ENCODE peak calls at places on chromosomes 2 and 18, in seven cellular contexts. L is Karpas-422, Y is stomach, N is lower lobe of right lung, Z is PC-9, Q is upper lobe of right lung, I is IMR-90. B is an unnamed sample.

GRCh38 chr18:76657911-76658475 is 163.0 kb upstream of the ZNF516 start:
- DNase-seq in L (no peak), Y (no peak), N (no peak), Z (no peak), Q (no peak), I (no peak), B (no peak)

GRCh38 chr2:44799754-44800153 is 141.7 kb upstream of the SIX3 start:
- DNase-seq in L (no peak), Y (no peak), N (no peak), Z (no peak), Q (no peak), I (no peak), B (no peak)

GRCh38 chr2:177625744-177626655 is 233.4 kb downstream of the AGPS start:
- DNase-seq in L (peak; percentile 71), Y (no peak), N (no peak), Z (no peak), Q (no peak), I (no peak), B (no peak)

GRCh38 chr2:201674794-201675193 is 23.6 kb downstream of the MPP4 start:
- DNase-seq in L (no peak), Y (no peak), N (no peak), Z (no peak), Q (no peak), I (no peak), B (no peak)

GRCh38 chr2:164625378-164625971 is 4.2 kb upstream of the GRB14 start:
- DNase-seq in L (no peak), Y (no peak), N (no peak), Z (no peak), Q (no peak), I (no peak), B (no peak)

GRCh38 chr2:149002891-149003740 is 35.4 kb upstream of the LYPD6B start:
- DNase-seq in L (no peak), Y (no peak), N (no peak), Z (no peak), Q (no peak), I (no peak), B (no peak)

GRCh38 chr2:191166111-191166755 is 15.4 kb upstream of the STAT4 start:
- DNase-seq in L (no peak), Y (no peak), N (no peak), Z (peak; percentile 61), Q (no peak), I (peak; percentile 89), B (no peak)

GRCh38 chr18:79680100-79680879 is 687 bp downstream of the CTDP1 start:
- DNase-seq in L (peak; percentile 65), Y (peak; percentile 39), N (peak; percentile 63), Z (peak; percentile 63), Q (no peak), I (peak; percentile 52), B (no peak)

GRCh38 chr2:30949435-30949834 is 142.2 kb upstream of the CAPN13 start:
- DNase-seq in L (no peak), Y (no peak), N (no peak), Z (no peak), Q (no peak), I (no peak), B (no peak)

GRCh38 chr18:40485318-40485717 is 1469.7 kb upstream of the PIK3C3 start:
- DNase-seq in L (no peak), Y (no peak), N (no peak), Z (no peak), Q (no peak), I (peak; percentile 82), B (no peak)

GRCh38 chr2:24853996-24854395 is 60.8 kb downstream of the CENPO start:
- DNase-seq in L (no peak), Y (no peak), N (no peak), Z (no peak), Q (no peak), I (peak; percentile 58), B (no peak)

GRCh38 chr2:232988444-232988843 is 24.6 kb downstream of the NGEF start:
- DNase-seq in L (no peak), Y (peak; percentile 68), N (no peak), Z (peak; percentile 99), Q (peak; percentile 48), I (peak; percentile 97), B (peak; percentile 30)

DNA sequence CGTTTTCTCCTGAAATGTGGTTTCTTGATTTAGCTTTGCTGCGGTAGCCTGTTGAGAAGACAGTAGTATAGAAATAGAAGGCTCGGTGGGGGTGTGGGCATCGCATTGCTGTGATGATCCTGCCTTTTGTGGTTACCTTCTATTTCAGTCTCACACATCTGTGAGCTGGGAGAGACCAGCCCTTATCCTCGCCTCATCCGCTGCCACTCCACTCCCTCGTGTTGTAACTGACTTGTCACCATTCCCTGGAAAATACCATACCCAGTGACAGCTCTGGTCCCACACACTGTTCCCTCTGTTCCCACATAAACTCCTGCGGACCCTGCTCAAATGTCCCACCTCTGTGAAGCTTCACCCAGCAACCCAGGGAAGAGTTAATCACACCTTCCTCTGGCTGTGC is 114.4 kb downstream of the MAPK4 start:
- DNase-seq in L (no peak), Y (no peak), N (no peak), Z (no peak), Q (no peak), I (no peak), B (no peak)
- H3K4me1 ChIP-seq in L (no peaks in the 10 kb centered on the region), Y (no peaks in the 10 kb centered on the region), N (no peaks in the 10 kb centered on the region), Z (peaks cover 9% of the 10 kb centered on the region), Q (no peaks in the 10 kb centered on the region), I (no peaks in the 10 kb centered on the region), B (no peaks in the 10 kb centered on the region)

GRCh38 chr2:136234261-136234660 is 116.3 kb upstream of the CXCR4 start:
- DNase-seq in L (no peak), Y (no peak), N (no peak), Z (no peak), Q (no peak), I (no peak), B (no peak)

GRCh38 chr2:136238552-136239346 is 120.8 kb upstream of the CXCR4 start:
- DNase-seq in L (no peak), Y (no peak), N (no peak), Z (peak; percentile 56), Q (no peak), I (peak; percentile 4), B (no peak)

GRCh38 chr2:136233315-136233714 is 115.4 kb upstream of the CXCR4 start:
- DNase-seq in L (no peak), Y (no peak), N (no peak), Z (no peak), Q (no peak), I (no peak), B (no peak)

GRCh38 chr2:136238214-136238551 is 120.2 kb upstream of the CXCR4 start:
- DNase-seq in L (no peak), Y (no peak), N (no peak), Z (no peak), Q (no peak), I (no peak), B (no peak)

DNA sequence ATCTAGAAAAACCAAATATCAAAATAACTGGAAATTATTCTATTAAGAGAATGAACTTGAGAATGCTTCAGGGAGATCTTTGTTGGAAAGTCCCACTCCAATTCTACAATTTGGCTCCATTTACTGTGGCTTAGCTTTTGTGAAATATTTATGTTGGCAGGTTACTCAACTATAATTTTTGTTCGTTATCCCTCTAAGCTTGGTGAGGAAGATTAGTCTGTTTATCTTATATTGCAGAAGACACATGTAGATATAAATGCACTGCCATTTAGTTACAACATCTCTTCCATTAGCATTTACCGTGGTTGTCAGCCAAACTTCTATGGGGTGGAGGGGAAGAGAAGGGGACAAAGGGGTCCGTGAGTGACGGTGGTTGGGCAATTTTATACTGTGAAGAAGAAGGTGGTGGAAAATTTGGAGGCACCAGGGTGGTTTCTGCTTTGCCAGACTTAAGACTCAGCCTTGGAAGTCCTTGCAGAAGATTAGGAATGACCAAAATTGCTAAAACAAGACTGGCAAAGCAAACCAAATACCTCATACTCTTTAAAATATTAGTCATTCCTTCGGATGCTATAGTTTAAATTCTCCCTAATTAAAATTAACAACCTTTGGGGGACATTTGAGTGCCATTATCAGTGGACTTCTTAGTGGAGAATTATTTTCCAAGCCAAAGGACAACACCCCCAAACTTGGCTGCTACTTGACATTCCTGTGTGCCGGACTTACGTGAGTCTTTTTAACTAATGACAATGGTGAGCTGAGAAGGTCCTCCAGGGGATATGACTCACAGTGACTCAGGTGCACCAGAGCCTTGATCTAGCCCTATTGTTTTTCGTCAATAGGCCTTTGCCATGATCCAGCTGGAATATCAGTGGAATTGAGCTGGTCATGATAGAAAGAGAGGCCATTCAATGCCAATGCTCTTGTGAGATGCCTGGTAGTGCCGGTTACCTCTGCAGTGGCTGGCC is 117.8 kb upstream of the CXCR4 start:
- DNase-seq in L (no peak), Y (no peak), N (no peak), Z (peak; percentile 96), Q (no peak), I (peak; percentile 3), B (no peak)
- H3K4me1 ChIP-seq in L (peaks cover 13% of the 10 kb centered on the region), Y (peaks cover 33% of the 10 kb centered on the region), N (peaks cover 15% of the 10 kb centered on the region), Z (peaks cover 41% of the 10 kb centered on the region), Q (peaks cover 13% of the 10 kb centered on the region), I (no peaks in the 10 kb centered on the region), B (peaks cover 7% of the 10 kb centered on the region)

GRCh38 chr2:101752708-101753107 is 55.2 kb downstream of the MAP4K4 start:
- DNase-seq in L (no peak), Y (peak; percentile 40), N (no peak), Z (no peak), Q (no peak), I (no peak), B (peak; percentile 15)

GRCh38 chr2:101753720-101754490 is 56.4 kb downstream of the MAP4K4 start:
- DNase-seq in L (peak; percentile 26), Y (no peak), N (no peak), Z (no peak), Q (no peak), I (no peak), B (no peak)

GRCh38 chr2:101751875-101752619 is 54.5 kb downstream of the MAP4K4 start:
- DNase-seq in L (peak; percentile 24), Y (no peak), N (no peak), Z (no peak), Q (no peak), I (no peak), B (no peak)

GRCh38 chr2:101754613-101755012 is 57.1 kb downstream of the MAP4K4 start:
- DNase-seq in L (no peak), Y (no peak), N (no peak), Z (peak; percentile 68), Q (no peak), I (peak; percentile 63), B (no peak)

DNA sequence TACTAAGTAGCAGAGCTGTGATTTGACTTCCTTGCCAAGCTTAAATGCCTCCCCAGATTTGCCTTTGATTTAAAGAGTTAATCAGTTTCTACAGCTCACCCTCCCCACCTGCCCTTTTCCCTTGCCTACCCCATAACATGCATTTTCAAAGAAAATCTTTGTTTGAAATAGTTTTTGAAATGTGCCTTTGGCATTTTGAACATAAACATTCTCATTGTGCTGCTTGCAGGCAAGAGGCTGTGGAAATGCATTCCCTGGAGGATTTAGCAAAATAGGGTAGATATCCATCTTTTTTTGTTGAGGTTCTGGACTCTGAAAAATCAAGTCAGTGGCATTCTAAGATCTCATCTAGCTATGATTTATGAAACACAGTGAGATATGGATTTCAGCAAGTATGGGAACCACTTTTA is 55.7 kb downstream of the MAP4K4 start:
- DNase-seq in L (peak; percentile 21), Y (no peak), N (no peak), Z (no peak), Q (no peak), I (peak; percentile 46), B (no peak)
- H3K4me1 ChIP-seq in L (peaks cover 6% of the 10 kb centered on the region), Y (peaks cover 67% of the 10 kb centered on the region), N (peaks cover 62% of the 10 kb centered on the region), Z (peaks cover 46% of the 10 kb centered on the region), Q (peaks cover 41% of the 10 kb centered on the region), I (peaks cover 29% of the 10 kb centered on the region), B (peaks cover 44% of the 10 kb centered on the region)

DNA sequence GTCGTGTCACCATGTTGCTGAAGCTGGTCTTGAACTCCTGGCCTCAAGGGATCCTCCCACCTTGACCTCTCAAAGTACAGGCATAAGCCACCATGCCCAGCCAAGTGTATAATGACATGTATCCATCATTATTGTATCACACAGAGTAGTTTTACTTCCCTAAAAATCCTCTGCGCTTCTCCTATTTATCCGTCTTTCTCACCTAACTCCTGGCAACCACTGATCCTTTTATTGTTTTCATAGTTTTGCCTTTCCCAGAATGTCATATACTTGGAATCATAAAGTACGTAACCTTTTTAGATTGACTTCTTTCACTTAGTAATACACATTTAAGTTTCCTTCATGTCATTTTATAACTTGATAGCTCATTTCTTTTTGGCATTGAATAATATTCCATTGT is 51.0 kb downstream of the ZC3H15 start:
- DNase-seq in L (no peak), Y (no peak), N (no peak), Z (no peak), Q (no peak), I (no peak), B (no peak)
- H3K4me1 ChIP-seq in L (no peaks in the 10 kb centered on the region), Y (peaks cover 19% of the 10 kb centered on the region), N (no peaks in the 10 kb centered on the region), Z (no peaks in the 10 kb centered on the region), Q (no peaks in the 10 kb centered on the region), I (peaks cover 3% of the 10 kb centered on the region), B (peaks cover 7% of the 10 kb centered on the region)

B was measured in thoracic aorta.